ENCODE peak calls at places on chromosomes 5 and 9, in five cellular contexts. One of them, this sample, is unnamed.

GRCh38 chr9:35753466-35753865 is 610 bp downstream of the MSMP start:
- DNase-seq in lower leg skin: no peak
- DNase-seq in cardiac fibroblast: no peak
- DNase-seq in NCI-H1694 treated with DMSO at 0.1 percent for 48 hours: no peak
- DNase-seq in neural progenitor cell: no peak
- DNase-seq in this sample: no peak

GRCh38 chr5:14743601-14744295 is 79.2 kb downstream of the OTULIN start:
- DNase-seq in lower leg skin: no peak
- DNase-seq in cardiac fibroblast: peak
- DNase-seq in NCI-H1694 treated with DMSO at 0.1 percent for 48 hours: no peak
- DNase-seq in neural progenitor cell: peak
- DNase-seq in this sample: no peak

GRCh38 chr5:108093186-108093585 is 288.7 kb downstream of the FBXL17 start:
- DNase-seq in lower leg skin: no peak
- DNase-seq in cardiac fibroblast: peak
- DNase-seq in NCI-H1694 treated with DMSO at 0.1 percent for 48 hours: peak
- DNase-seq in neural progenitor cell: peak
- DNase-seq in this sample: peak

GRCh38 chr5:154437281-154437965 is 8.4 kb upstream of the SAP30L start:
- DNase-seq in lower leg skin: no peak
- DNase-seq in cardiac fibroblast: no peak
- DNase-seq in NCI-H1694 treated with DMSO at 0.1 percent for 48 hours: no peak
- DNase-seq in neural progenitor cell: no peak
- DNase-seq in this sample: no peak

GRCh38 chr9:2576631-2577030 is 45.0 kb upstream of the VLDLR start:
- DNase-seq in lower leg skin: no peak
- DNase-seq in cardiac fibroblast: no peak
- DNase-seq in NCI-H1694 treated with DMSO at 0.1 percent for 48 hours: no peak
- DNase-seq in neural progenitor cell: no peak
- DNase-seq in this sample: no peak

GRCh38 chr5:96582343-96582742 is 79.8 kb upstream of the CAST start:
- DNase-seq in lower leg skin: no peak
- DNase-seq in cardiac fibroblast: no peak
- DNase-seq in NCI-H1694 treated with DMSO at 0.1 percent for 48 hours: peak
- DNase-seq in neural progenitor cell: no peak
- DNase-seq in this sample: peak

GRCh38 chr5:102536323-102536928 is 37.6 kb upstream of the SLCO6A1 start:
- DNase-seq in lower leg skin: no peak
- DNase-seq in cardiac fibroblast: peak
- DNase-seq in NCI-H1694 treated with DMSO at 0.1 percent for 48 hours: peak
- DNase-seq in neural progenitor cell: no peak
- DNase-seq in this sample: peak

GRCh38 chr9:91515074-91515687 is 91.5 kb upstream of the NFIL3 start:
- DNase-seq in lower leg skin: no peak
- DNase-seq in cardiac fibroblast: peak
- DNase-seq in NCI-H1694 treated with DMSO at 0.1 percent for 48 hours: no peak
- DNase-seq in neural progenitor cell: no peak
- DNase-seq in this sample: peak

GRCh38 chr5:172454355-172455086 is at the start of gene SH3PXD2B:
- DNase-seq in lower leg skin: peak
- DNase-seq in cardiac fibroblast: peak
- DNase-seq in NCI-H1694 treated with DMSO at 0.1 percent for 48 hours: peak
- DNase-seq in neural progenitor cell: peak
- DNase-seq in this sample: peak

GRCh38 chr5:143182901-143183820 is 220.3 kb downstream of the NR3C1 start:
- DNase-seq in lower leg skin: no peak
- DNase-seq in cardiac fibroblast: peak
- DNase-seq in NCI-H1694 treated with DMSO at 0.1 percent for 48 hours: no peak
- DNase-seq in neural progenitor cell: no peak
- DNase-seq in this sample: no peak

GRCh38 chr5:10556893-10557746 is 6.8 kb upstream of the ANKRD33B start:
- DNase-seq in lower leg skin: no peak
- DNase-seq in cardiac fibroblast: no peak
- DNase-seq in NCI-H1694 treated with DMSO at 0.1 percent for 48 hours: no peak
- DNase-seq in neural progenitor cell: no peak
- DNase-seq in this sample: no peak

GRCh38 chr9:112042244-112042638 is 132.9 kb downstream of the SUSD1 start:
- DNase-seq in lower leg skin: no peak
- DNase-seq in cardiac fibroblast: no peak
- DNase-seq in NCI-H1694 treated with DMSO at 0.1 percent for 48 hours: no peak
- DNase-seq in neural progenitor cell: no peak
- DNase-seq in this sample: no peak

GRCh38 chr9:5629312-5630037 is 568 bp downstream of the RIC1 start:
- DNase-seq in lower leg skin: peak
- DNase-seq in cardiac fibroblast: peak
- DNase-seq in NCI-H1694 treated with DMSO at 0.1 percent for 48 hours: no peak
- DNase-seq in neural progenitor cell: peak
- DNase-seq in this sample: peak

GRCh38 chr9:95494416-95495371 is 22.1 kb downstream of the PTCH1 start:
- DNase-seq in lower leg skin: no peak
- DNase-seq in cardiac fibroblast: no peak
- DNase-seq in NCI-H1694 treated with DMSO at 0.1 percent for 48 hours: peak
- DNase-seq in neural progenitor cell: peak
- DNase-seq in this sample: no peak

GRCh38 chr5:93359296-93359957 is 221.6 kb downstream of the NR2F1-AS1 start:
- DNase-seq in lower leg skin: no peak
- DNase-seq in cardiac fibroblast: peak
- DNase-seq in NCI-H1694 treated with DMSO at 0.1 percent for 48 hours: no peak
- DNase-seq in neural progenitor cell: no peak
- DNase-seq in this sample: peak

GRCh38 chr5:160029004-160029403 is 20.1 kb downstream of the TTC1 start:
- DNase-seq in lower leg skin: no peak
- DNase-seq in cardiac fibroblast: no peak
- DNase-seq in NCI-H1694 treated with DMSO at 0.1 percent for 48 hours: no peak
- DNase-seq in neural progenitor cell: no peak
- DNase-seq in this sample: no peak

GRCh38 chr9:15253197-15253596 is 53.8 kb downstream of the TTC39B start:
- DNase-seq in lower leg skin: no peak
- DNase-seq in cardiac fibroblast: peak
- DNase-seq in NCI-H1694 treated with DMSO at 0.1 percent for 48 hours: no peak
- DNase-seq in neural progenitor cell: no peak
- DNase-seq in this sample: peak

GRCh38 chr5:6719896-6720560 is 6.8 kb downstream of the TENT4A start:
- DNase-seq in lower leg skin: no peak
- DNase-seq in cardiac fibroblast: peak
- DNase-seq in NCI-H1694 treated with DMSO at 0.1 percent for 48 hours: no peak
- DNase-seq in neural progenitor cell: no peak
- DNase-seq in this sample: no peak

GRCh38 chr5:7762267-7762666 is 88.7 kb downstream of the CFAP90 start:
- DNase-seq in lower leg skin: no peak
- DNase-seq in cardiac fibroblast: no peak
- DNase-seq in NCI-H1694 treated with DMSO at 0.1 percent for 48 hours: no peak
- DNase-seq in neural progenitor cell: peak
- DNase-seq in this sample: no peak

GRCh38 chr5:58775699-58776098 is 192.8 kb downstream of the RAB3C start:
- DNase-seq in lower leg skin: no peak
- DNase-seq in cardiac fibroblast: no peak
- DNase-seq in NCI-H1694 treated with DMSO at 0.1 percent for 48 hours: no peak
- DNase-seq in neural progenitor cell: no peak
- DNase-seq in this sample: no peak

GRCh38 chr5:135880278-135880677 is 15.4 kb downstream of the IL9 start:
- DNase-seq in lower leg skin: no peak
- DNase-seq in cardiac fibroblast: no peak
- DNase-seq in NCI-H1694 treated with DMSO at 0.1 percent for 48 hours: no peak
- DNase-seq in neural progenitor cell: peak
- DNase-seq in this sample: no peak

GRCh38 chr9:110088099-110088498 is 119.9 kb downstream of the C9orf152 start:
- DNase-seq in lower leg skin: no peak
- DNase-seq in cardiac fibroblast: no peak
- DNase-seq in NCI-H1694 treated with DMSO at 0.1 percent for 48 hours: no peak
- DNase-seq in neural progenitor cell: no peak
- DNase-seq in this sample: no peak